ENCODE peak calls at places on chromosomes 2 and 18, in four cellular contexts. S, Q, L and W are unnamed samples.

GRCh38 chr2:238462782-238463396 is 36.2 kb downstream of the ASB1 start:
- DNase-seq in L (peak; percentile 70), S (peak; percentile 22), Q (peak; percentile 77), W (peak; percentile 45)

GRCh38 chr18:64276736-64277135 is 127.8 kb upstream of the LINC00305 start:
- DNase-seq in S (no peak), Q (no peak), L (no peak), W (no peak)

GRCh38 chr2:21267232-21267835 is 143.6 kb downstream of the TDRD15 start:
- DNase-seq in L (no peak), S (no peak), Q (no peak), W (no peak)

GRCh38 chr2:71005271-71006202 is 10.9 kb upstream of the TEX261 start:
- DNase-seq in L (no peak), S (no peak), Q (no peak), W (peak; percentile 57)

GRCh38 chr2:6325616-6326015 is 540.1 kb downstream of the CMPK2 start:
- DNase-seq in Q (no peak), S (no peak), L (peak; percentile 1), W (no peak)

GRCh38 chr2:236731767-236732580 is 162.3 kb downstream of the ACKR3 start:
- DNase-seq in S (peak; percentile 10), L (no peak), Q (no peak), W (no peak)

GRCh38 chr2:109604597-109604996 is 9.2 kb downstream of the SEPTIN10 start:
- DNase-seq in Q (no peak), L (no peak), S (peak; percentile 38), W (no peak)

GRCh38 chr2:44639399-44639798 is 277.7 kb downstream of the CAMKMT start:
- DNase-seq in L (no peak), Q (no peak), S (no peak), W (no peak)

GRCh38 chr2:63827749-63828148 is 13.9 kb upstream of the UGP2 start:
- DNase-seq in Q (peak; percentile 92), S (no peak), L (no peak), W (no peak)

GRCh38 chr2:18284331-18284730 is 276.1 kb downstream of the RDH14 start:
- DNase-seq in S (no peak), L (no peak), Q (no peak), W (no peak)

GRCh38 chr2:54047658-54048057 is 67.8 kb upstream of the ACYP2 start:
- DNase-seq in L (no peak), Q (no peak), S (no peak), W (peak; percentile 31)

GRCh38 chr2:194720461-194720860 is 936.6 kb upstream of the SLC39A10 start:
- DNase-seq in S (no peak), L (no peak), Q (no peak), W (no peak)

GRCh38 chr2:97966545-97967215 is 29.1 kb downstream of the TMEM131 start:
- DNase-seq in S (no peak), Q (peak; percentile 25), L (no peak), W (no peak)

GRCh38 chr2:197054437-197054836 is 127.9 kb upstream of the PGAP1 start:
- DNase-seq in Q (no peak), L (no peak), S (no peak), W (no peak)

GRCh38 chr2:9498210-9498609 is 23.9 kb downstream of the IAH1 start:
- DNase-seq in Q (no peak), S (no peak), L (no peak), W (no peak)
- TF ChIP-seq JUNB in Q (no peak), S (no peak), L (no peak), W (no peak)

GRCh38 chr2:74735544-74735943 is 81.5 kb downstream of the SEMA4F start:
- DNase-seq in S (no peak), L (peak; percentile 43), Q (no peak), W (no peak)
- TF ChIP-seq JUNB in S (no peak), L (no peak), Q (no peak), W (no peak)

DNA sequence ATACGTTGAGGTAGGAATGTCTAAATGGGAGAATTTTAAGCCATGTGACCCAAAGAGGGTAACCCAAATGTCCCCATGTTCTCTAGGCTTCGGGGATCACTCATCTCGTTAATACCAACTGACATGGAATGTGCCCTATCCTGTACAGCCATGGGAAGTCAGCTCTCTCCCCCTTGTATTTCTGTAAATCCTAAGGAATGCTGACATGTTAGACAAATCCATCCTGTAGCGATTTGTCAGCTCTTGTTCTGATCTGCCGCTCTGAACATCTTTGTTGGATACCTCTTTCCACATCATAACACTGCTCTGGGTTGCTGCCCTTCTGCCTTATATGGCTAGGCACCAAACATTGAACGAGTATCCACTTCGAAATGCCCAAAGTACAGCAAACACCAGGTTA is 350.6 kb downstream of the RND3 start:
- DNase-seq in S (no peak), Q (no peak), L (no peak), W (no peak)
- TF ChIP-seq JUNB in S (no peak), Q (no peak), L (no peak), W (no peak)

GRCh38 chr18:62452280-62452824 is 70.5 kb upstream of the ZCCHC2 start:
- DNase-seq in L (no peak), S (peak; percentile 22), Q (peak; percentile 99), W (no peak)

GRCh38 chr18:62449490-62450104 is 73.2 kb upstream of the ZCCHC2 start:
- DNase-seq in S (no peak), L (no peak), Q (no peak), W (no peak)

GRCh38 chr18:62448426-62448825 is 74.4 kb upstream of the ZCCHC2 start:
- DNase-seq in L (no peak), Q (no peak), S (no peak), W (no peak)

GRCh38 chr18:62450546-62451395 is 72.1 kb upstream of the ZCCHC2 start:
- DNase-seq in S (peak; percentile 74), Q (peak; percentile 63), L (no peak), W (peak; percentile 82)

GRCh38 chr18:62450175-62450545 is 72.7 kb upstream of the ZCCHC2 start:
- DNase-seq in Q (no peak), L (no peak), S (no peak), W (no peak)
- TF ChIP-seq JUNB in Q (no peak), L (no peak), S (no peak), W (no peak)

GRCh38 chr2:80573950-80574349 is 269.4 kb upstream of the LRRTM1 start:
- DNase-seq in Q (no peak), S (no peak), L (no peak), W (no peak)

DNA sequence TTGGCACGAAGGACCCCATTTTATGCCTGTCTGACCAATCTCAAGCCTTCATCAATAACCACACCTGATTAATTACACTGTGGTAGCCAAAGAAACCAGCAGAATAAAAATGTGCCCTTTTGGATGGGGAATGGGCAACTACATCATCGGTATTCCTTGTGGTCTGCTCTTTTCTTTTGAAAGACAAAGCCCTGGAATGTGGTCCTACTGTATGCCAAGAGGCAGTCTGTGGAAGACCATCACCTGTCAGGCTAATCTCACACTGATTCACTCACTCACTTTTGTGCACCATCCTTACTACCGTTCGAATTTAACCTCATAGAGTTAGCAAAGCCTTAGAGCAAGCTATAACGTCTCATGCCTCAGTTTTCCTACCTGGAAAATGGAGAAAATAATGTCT is 275.2 kb upstream of the LRRTM1 start:
- DNase-seq in L (peak; percentile 67), Q (no peak), S (no peak), W (no peak)
- TF ChIP-seq JUNB in L (no peak), Q (no peak), S (no peak), W (no peak)